ENCODE peak calls at places on chromosomes 5 and 9, in six cellular contexts. One of them, this sample, is unnamed.

GRCh38 chr9:472676-473075 is 258.0 kb downstream of the DOCK8 start:
- DNase-seq in HepG2: no peak
- DNase-seq in transverse colon: no peak
- DNase-seq in K562: no peak
- DNase-seq in SK-N-SH: no peak
- DNase-seq in upper lobe of left lung: no peak
- DNase-seq in this sample: no peak

GRCh38 chr9:4799775-4800174 is 7.0 kb downstream of the RCL1 start:
- DNase-seq in HepG2: no peak
- DNase-seq in SK-N-SH: peak; percentile 41
- DNase-seq in K562: peak; percentile 67
- DNase-seq in upper lobe of left lung: no peak
- DNase-seq in transverse colon: no peak
- DNase-seq in this sample: no peak

GRCh38 chr9:23779220-23779619 is 46.8 kb downstream of the ELAVL2 start:
- DNase-seq in K562: no peak
- DNase-seq in upper lobe of left lung: no peak
- DNase-seq in transverse colon: peak; percentile 29
- DNase-seq in HepG2: no peak
- DNase-seq in SK-N-SH: no peak
- DNase-seq in this sample: no peak

GRCh38 chr9:136566899-136567298 is 21.1 kb upstream of the NOTCH1 start:
- DNase-seq in transverse colon: no peak
- DNase-seq in SK-N-SH: peak; percentile 76
- DNase-seq in upper lobe of left lung: no peak
- DNase-seq in HepG2: no peak
- DNase-seq in K562: no peak
- DNase-seq in this sample: no peak

GRCh38 chr5:69042500-69042899 is 51.3 kb upstream of the SLC30A5 start:
- DNase-seq in upper lobe of left lung: no peak
- DNase-seq in transverse colon: no peak
- DNase-seq in K562: no peak
- DNase-seq in SK-N-SH: no peak
- DNase-seq in HepG2: no peak
- DNase-seq in this sample: no peak

GRCh38 chr9:126939821-126940221 is 25.2 kb downstream of the RALGPS1 start:
- DNase-seq in K562: peak; percentile 18
- DNase-seq in HepG2: peak; percentile 84
- DNase-seq in SK-N-SH: no peak
- DNase-seq in transverse colon: no peak
- DNase-seq in upper lobe of left lung: peak; percentile 75
- DNase-seq in this sample: no peak

GRCh38 chr9:16289639-16290038 is 580.8 kb downstream of the BNC2 start:
- DNase-seq in HepG2: no peak
- DNase-seq in upper lobe of left lung: no peak
- DNase-seq in K562: no peak
- DNase-seq in transverse colon: no peak
- DNase-seq in SK-N-SH: no peak
- DNase-seq in this sample: no peak

GRCh38 chr9:15180124-15180523 is 126.9 kb downstream of the TTC39B start:
- DNase-seq in HepG2: no peak
- DNase-seq in K562: no peak
- DNase-seq in SK-N-SH: no peak
- DNase-seq in upper lobe of left lung: no peak
- DNase-seq in transverse colon: no peak
- DNase-seq in this sample: no peak

GRCh38 chr5:3701694-3702093 is 106.1 kb downstream of the IRX1 start:
- DNase-seq in upper lobe of left lung: no peak
- DNase-seq in transverse colon: no peak
- DNase-seq in K562: no peak
- DNase-seq in SK-N-SH: no peak
- DNase-seq in HepG2: no peak
- DNase-seq in this sample: no peak

GRCh38 chr9:123928471-123929176 is 1.3 kb downstream of the DENND1A start:
- DNase-seq in K562: no peak
- DNase-seq in SK-N-SH: peak; percentile 60
- DNase-seq in upper lobe of left lung: no peak
- DNase-seq in transverse colon: no peak
- DNase-seq in HepG2: no peak
- DNase-seq in this sample: peak; percentile 3

GRCh38 chr5:4555739-4556285 is 584.3 kb upstream of the ADAMTS16 start:
- DNase-seq in transverse colon: no peak
- DNase-seq in SK-N-SH: no peak
- DNase-seq in upper lobe of left lung: no peak
- DNase-seq in K562: no peak
- DNase-seq in HepG2: no peak
- DNase-seq in this sample: no peak

GRCh38 chr9:71403106-71403505 is 281.7 kb upstream of the TRPM3 start:
- DNase-seq in K562: no peak
- DNase-seq in transverse colon: no peak
- DNase-seq in HepG2: no peak
- DNase-seq in upper lobe of left lung: no peak
- DNase-seq in SK-N-SH: no peak
- DNase-seq in this sample: no peak

GRCh38 chr5:170470808-170471404 is 32.9 kb upstream of the KCNIP1 start:
- DNase-seq in transverse colon: no peak
- DNase-seq in K562: no peak
- DNase-seq in HepG2: no peak
- DNase-seq in SK-N-SH: no peak
- DNase-seq in upper lobe of left lung: no peak
- DNase-seq in this sample: no peak

GRCh38 chr5:83518676-83519075 is 47.1 kb downstream of the VCAN start:
- DNase-seq in transverse colon: no peak
- DNase-seq in HepG2: no peak
- DNase-seq in upper lobe of left lung: no peak
- DNase-seq in K562: no peak
- DNase-seq in SK-N-SH: no peak
- DNase-seq in this sample: no peak

GRCh38 chr9:136077491-136077890 is 17.6 kb downstream of the NACC2 start:
- DNase-seq in upper lobe of left lung: no peak
- DNase-seq in transverse colon: no peak
- DNase-seq in SK-N-SH: peak; percentile 11
- DNase-seq in HepG2: no peak
- DNase-seq in K562: no peak
- DNase-seq in this sample: no peak

GRCh38 chr5:59357421-59357977 is 536.0 kb downstream of the PDE4D start:
- DNase-seq in K562: no peak
- DNase-seq in SK-N-SH: no peak
- DNase-seq in transverse colon: no peak
- DNase-seq in HepG2: no peak
- DNase-seq in upper lobe of left lung: peak; percentile 71
- DNase-seq in this sample: no peak

GRCh38 chr9:80605129-80605528 is 1033.4 kb downstream of the TLE4 start:
- DNase-seq in K562: no peak
- DNase-seq in transverse colon: no peak
- DNase-seq in SK-N-SH: peak; percentile 4
- DNase-seq in upper lobe of left lung: no peak
- DNase-seq in HepG2: peak; percentile 16
- DNase-seq in this sample: no peak

GRCh38 chr5:74424162-74424868 is 216.2 kb downstream of the ENC1 start:
- DNase-seq in transverse colon: no peak
- DNase-seq in SK-N-SH: no peak
- DNase-seq in upper lobe of left lung: peak; percentile 53
- DNase-seq in HepG2: peak; percentile 75
- DNase-seq in K562: no peak
- DNase-seq in this sample: no peak

GRCh38 chr9:93126825-93127368 is 7.2 kb downstream of the NINJ1 start:
- DNase-seq in transverse colon: peak; percentile 16
- DNase-seq in SK-N-SH: peak; percentile 73
- DNase-seq in HepG2: peak; percentile 88
- DNase-seq in K562: no peak
- DNase-seq in upper lobe of left lung: no peak
- DNase-seq in this sample: no peak

GRCh38 chr5:1666812-1667588 is 132.6 kb downstream of the MRPL36 start:
- DNase-seq in transverse colon: peak; percentile 37
- DNase-seq in upper lobe of left lung: no peak
- DNase-seq in K562: peak; percentile 92
- DNase-seq in SK-N-SH: peak; percentile 93
- DNase-seq in HepG2: no peak
- DNase-seq in this sample: peak; percentile 57

GRCh38 chr9:1890806-1891205 is 124.3 kb upstream of the SMARCA2 start:
- DNase-seq in transverse colon: no peak
- DNase-seq in HepG2: no peak
- DNase-seq in upper lobe of left lung: no peak
- DNase-seq in K562: no peak
- DNase-seq in SK-N-SH: no peak
- DNase-seq in this sample: peak; percentile 42

GRCh38 chr5:96292582-96293247 is 140.3 kb downstream of the PCSK1 start:
- DNase-seq in transverse colon: no peak
- DNase-seq in upper lobe of left lung: no peak
- DNase-seq in HepG2: no peak
- DNase-seq in SK-N-SH: no peak
- DNase-seq in K562: no peak
- DNase-seq in this sample: no peak

GRCh38 chr9:83511051-83511450 is 27.1 kb downstream of the FRMD3 start:
- DNase-seq in transverse colon: no peak
- DNase-seq in upper lobe of left lung: no peak
- DNase-seq in HepG2: no peak
- DNase-seq in SK-N-SH: no peak
- DNase-seq in K562: no peak
- DNase-seq in this sample: no peak

GRCh38 chr5:76715484-76715733 is 517 bp upstream of the F2R start:
- DNase-seq in upper lobe of left lung: no peak
- DNase-seq in HepG2: no peak
- DNase-seq in SK-N-SH: no peak
- DNase-seq in K562: no peak
- DNase-seq in transverse colon: no peak
- DNase-seq in this sample: no peak

GRCh38 chr5:91119941-91120850 is 262.9 kb downstream of the ARRDC3 start:
- DNase-seq in K562: no peak
- DNase-seq in SK-N-SH: no peak
- DNase-seq in upper lobe of left lung: no peak
- DNase-seq in transverse colon: no peak
- DNase-seq in HepG2: no peak
- DNase-seq in this sample: no peak

GRCh38 chr5:133848306-133848924 is 120.0 kb downstream of the C5orf15 start:
- DNase-seq in K562: no peak
- DNase-seq in upper lobe of left lung: no peak
- DNase-seq in HepG2: peak; percentile 20
- DNase-seq in transverse colon: no peak
- DNase-seq in SK-N-SH: no peak
- DNase-seq in this sample: no peak

GRCh38 chr5:133957591-133957990 is 10.8 kb downstream of the C5orf15 start:
- DNase-seq in HepG2: no peak
- DNase-seq in transverse colon: no peak
- DNase-seq in upper lobe of left lung: no peak
- DNase-seq in K562: no peak
- DNase-seq in SK-N-SH: no peak
- DNase-seq in this sample: peak; percentile 7

GRCh38 chr5:152811985-152812384 is 406.9 kb upstream of the NMUR2 start:
- DNase-seq in upper lobe of left lung: no peak
- DNase-seq in transverse colon: no peak
- DNase-seq in SK-N-SH: no peak
- DNase-seq in K562: no peak
- DNase-seq in HepG2: no peak
- DNase-seq in this sample: no peak

GRCh38 chr5:56587381-56588124 is 227.8 kb upstream of the MAP3K1 start:
- DNase-seq in upper lobe of left lung: no peak
- DNase-seq in SK-N-SH: no peak
- DNase-seq in K562: no peak
- DNase-seq in HepG2: no peak
- DNase-seq in transverse colon: no peak
- DNase-seq in this sample: no peak
- H3K27ac ChIP-seq in upper lobe of left lung: no peak overlapping the region
- H3K27ac ChIP-seq in SK-N-SH: no peak overlapping the region
- H3K27ac ChIP-seq in K562: no peak overlapping the region
- H3K27ac ChIP-seq in HepG2: no peak overlapping the region
- H3K27ac ChIP-seq in transverse colon: no peak overlapping the region
- H3K27ac ChIP-seq in this sample: no peak overlapping the region

DNA sequence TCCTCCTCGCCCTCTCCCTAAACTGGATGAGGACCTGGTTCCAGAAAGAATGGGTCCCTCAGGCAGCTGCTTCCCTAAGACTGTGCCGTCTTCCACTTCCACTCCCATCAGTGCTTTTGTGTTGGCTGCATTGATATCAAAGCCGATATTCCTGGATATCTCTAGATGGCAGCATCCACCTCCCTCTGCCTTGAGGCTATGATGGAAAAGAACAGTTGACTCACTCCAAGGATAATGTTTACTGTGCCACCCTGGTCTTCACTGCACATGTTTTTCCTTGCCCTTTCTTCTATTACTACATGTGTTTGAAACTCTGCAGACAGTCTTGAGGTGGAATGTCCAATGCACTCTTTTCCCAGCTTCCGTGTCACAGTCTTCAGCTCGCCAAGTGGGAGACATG is 211.6 kb downstream of the MAST4 start:
- DNase-seq in upper lobe of left lung: no peak
- DNase-seq in HepG2: peak; percentile 7
- DNase-seq in transverse colon: peak; percentile 17
- DNase-seq in SK-N-SH: peak; percentile 39
- DNase-seq in K562: no peak
- DNase-seq in this sample: no peak
- TF ChIP-seq POLR2AphosphoS5 in upper lobe of left lung: no peak
- TF ChIP-seq POLR2AphosphoS5 in HepG2: no peak
- TF ChIP-seq POLR2AphosphoS5 in transverse colon: no peak
- TF ChIP-seq POLR2AphosphoS5 in SK-N-SH: no peak
- TF ChIP-seq POLR2AphosphoS5 in K562: no peak
- TF ChIP-seq POLR2AphosphoS5 in this sample: no peak

DNA sequence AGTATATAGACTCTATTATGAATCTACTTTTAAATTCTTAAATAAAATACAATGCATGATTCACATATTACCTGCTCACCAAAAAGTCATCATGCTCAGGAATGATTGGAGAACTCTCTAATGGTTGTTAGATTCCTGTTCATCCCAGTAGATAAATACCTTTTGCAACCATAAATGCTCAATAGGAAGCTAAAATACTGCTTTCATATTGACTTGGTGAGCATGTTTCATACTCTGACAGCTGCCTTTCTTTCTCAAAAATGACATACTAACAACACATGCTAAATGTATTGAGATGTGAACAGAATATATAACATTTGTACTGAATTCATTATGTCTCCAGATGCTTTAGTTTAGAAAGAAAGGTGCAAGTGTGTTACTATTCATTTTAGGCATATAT is 79.6 kb upstream of the SLCO6A1 start:
- DNase-seq in upper lobe of left lung: no peak
- DNase-seq in SK-N-SH: no peak
- DNase-seq in HepG2: no peak
- DNase-seq in K562: no peak
- DNase-seq in transverse colon: no peak
- DNase-seq in this sample: no peak
- TF ChIP-seq EP300 in upper lobe of left lung: no peak
- TF ChIP-seq EP300 in SK-N-SH: no peak
- TF ChIP-seq EP300 in HepG2: no peak
- TF ChIP-seq EP300 in K562: no peak
- TF ChIP-seq EP300 in transverse colon: no peak
- TF ChIP-seq EP300 in this sample: no peak

DNA sequence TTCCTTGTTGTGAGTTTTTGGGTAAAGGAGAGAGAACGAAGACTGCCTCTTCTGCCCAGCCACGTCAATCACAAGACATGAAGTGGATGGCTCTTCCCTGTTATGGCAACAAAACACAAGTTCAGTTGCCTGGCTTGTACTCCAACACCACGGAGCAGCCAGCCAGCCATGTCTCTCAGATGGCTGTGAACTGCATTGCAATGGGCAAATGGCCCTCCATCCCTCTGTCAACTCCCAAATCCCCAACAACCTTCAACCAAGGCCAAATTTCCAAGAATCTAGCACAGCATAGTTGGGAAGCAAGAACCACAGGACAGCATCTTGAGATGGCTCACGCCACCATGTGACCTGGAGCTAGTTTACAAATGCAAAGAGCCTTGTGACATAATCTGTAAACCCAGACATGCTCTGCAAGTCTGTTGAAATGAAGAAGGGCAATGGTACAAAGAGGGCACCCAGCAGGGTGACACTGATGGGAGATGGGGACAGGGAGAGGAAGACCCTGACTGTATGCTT is 53.9 kb downstream of the ZNF366 start:
- DNase-seq in upper lobe of left lung: no peak
- DNase-seq in transverse colon: no peak
- DNase-seq in K562: no peak
- DNase-seq in SK-N-SH: no peak
- DNase-seq in HepG2: no peak
- DNase-seq in this sample: no peak
- H3K27ac ChIP-seq in upper lobe of left lung: peak overlapping the region; percentile 85
- H3K27ac ChIP-seq in transverse colon: peak overlapping the region; percentile 73
- H3K27ac ChIP-seq in K562: no peak overlapping the region
- H3K27ac ChIP-seq in SK-N-SH: peak overlapping the region; percentile 87
- H3K27ac ChIP-seq in HepG2: no peak overlapping the region
- H3K27ac ChIP-seq in this sample: peak overlapping the region; percentile 83

This sample was measured in esophagus muscularis mucosa.